ENCODE peak calls at places on chromosomes 2 and 18, in four cellular contexts. L is HCT116, X is HepG2, P is K562. C is an unnamed sample.
A peak's percentile ranks its signal among the peaks of the same experiment; 100 is the strongest.

GRCh38 chr2:180004731-180005130 is 2.4 kb downstream of the CWC22 start:
- DNase-seq in L (no peak), X (no peak), P (no peak), C (no peak)

GRCh38 chr2:102735431-102736130 is 26.2 kb upstream of the TMEM182 start:
- DNase-seq in L (no peak), X (peak; percentile 57), P (no peak), C (no peak)

GRCh38 chr18:76633504-76634259 is 138.6 kb upstream of the ZNF516 start:
- DNase-seq in L (no peak), X (no peak), P (no peak), C (no peak)

GRCh38 chr2:68594674-68595492 is 48.5 kb upstream of the PROKR1 start:
- DNase-seq in L (peak; percentile 31), X (peak; percentile 70), P (peak; percentile 78), C (peak; percentile 35)

GRCh38 chr18:48201337-48201705 is 207.9 kb downstream of the ZBTB7C start:
- DNase-seq in L (peak; percentile 21), X (no peak), P (no peak), C (no peak)

GRCh38 chr2:177254433-177255226 is 9.9 kb downstream of the NFE2L2 start:
- DNase-seq in L (peak; percentile 60), X (peak; percentile 76), P (peak; percentile 69), C (no peak)

GRCh38 chr2:177593448-177593847 is 200.9 kb downstream of the AGPS start:
- DNase-seq in L (no peak), X (no peak), P (peak; percentile 24), C (no peak)

GRCh38 chr2:142323206-142323605 is 192.4 kb upstream of the LRP1B start:
- DNase-seq in L (no peak), X (no peak), P (no peak), C (no peak)

GRCh38 chr18:32095156-32095555 is 3.5 kb downstream of the RNF138 start:
- DNase-seq in L (no peak), X (no peak), P (no peak), C (no peak)

GRCh38 chr2:223944166-223944703 is 900 bp downstream of the WDFY1 start:
- DNase-seq in L (no peak), X (peak; percentile 51), P (peak; percentile 46), C (no peak)

GRCh38 chr18:23401400-23402347 is 51.4 kb upstream of the RIOK3 start:
- DNase-seq in L (no peak), X (peak; percentile 81), P (no peak), C (no peak)

GRCh38 chr2:226772389-226773179 is 27.0 kb downstream of the IRS1 start:
- DNase-seq in L (no peak), X (peak; percentile 69), P (no peak), C (no peak)

GRCh38 chr2:161367675-161368074 is 48.4 kb upstream of the TBR1 start:
- DNase-seq in L (no peak), X (no peak), P (no peak), C (no peak)

GRCh38 chr2:130837175-130837810 is 579 bp downstream of the ARHGEF4 start:
- DNase-seq in L (no peak), X (no peak), P (no peak), C (no peak)

GRCh38 chr2:225773143-225773542 is 373.6 kb downstream of the NYAP2 start:
- DNase-seq in L (no peak), X (no peak), P (no peak), C (no peak)

GRCh38 chr18:9022397-9023170 is 79.9 kb upstream of the NDUFV2 start:
- DNase-seq in L (no peak), X (no peak), P (no peak), C (no peak)

GRCh38 chr18:54679318-54680149 is 88.5 kb downstream of the DYNAP start:
- DNase-seq in L (peak; percentile 62), X (peak; percentile 25), P (no peak), C (peak; percentile 73)

GRCh38 chr18:13486686-13487085 is 239.7 kb downstream of the FAM210A start:
- DNase-seq in L (no peak), X (no peak), P (no peak), C (no peak)

GRCh38 chr2:26724004-26724750 is 31.7 kb downstream of the KCNK3 start:
- DNase-seq in L (peak; percentile 93), X (peak; percentile 36), P (peak; percentile 82), C (peak; percentile 86)

GRCh38 chr2:150618215-150618905 is 130.9 kb upstream of the RND3 start:
- DNase-seq in L (no peak), X (no peak), P (no peak), C (no peak)

GRCh38 chr2:150620860-150621259 is 133.4 kb upstream of the RND3 start:
- DNase-seq in L (no peak), X (no peak), P (no peak), C (no peak)

GRCh38 chr2:150620371-150620770 is 132.9 kb upstream of the RND3 start:
- DNase-seq in L (no peak), X (no peak), P (no peak), C (no peak)

GRCh38 chr2:150621800-150622199 is 134.3 kb upstream of the RND3 start:
- DNase-seq in L (no peak), X (no peak), P (no peak), C (no peak)

GRCh38 chr2:150619607-150620330 is 132.3 kb upstream of the RND3 start:
- DNase-seq in L (no peak), X (no peak), P (no peak), C (no peak)
- H3K4me1 ChIP-seq in L (peaks cover 18% of the 10 kb centered on the region), X (no peaks in the 10 kb centered on the region), P (no peaks in the 10 kb centered on the region), C (peaks cover 4% of the 10 kb centered on the region)

DNA sequence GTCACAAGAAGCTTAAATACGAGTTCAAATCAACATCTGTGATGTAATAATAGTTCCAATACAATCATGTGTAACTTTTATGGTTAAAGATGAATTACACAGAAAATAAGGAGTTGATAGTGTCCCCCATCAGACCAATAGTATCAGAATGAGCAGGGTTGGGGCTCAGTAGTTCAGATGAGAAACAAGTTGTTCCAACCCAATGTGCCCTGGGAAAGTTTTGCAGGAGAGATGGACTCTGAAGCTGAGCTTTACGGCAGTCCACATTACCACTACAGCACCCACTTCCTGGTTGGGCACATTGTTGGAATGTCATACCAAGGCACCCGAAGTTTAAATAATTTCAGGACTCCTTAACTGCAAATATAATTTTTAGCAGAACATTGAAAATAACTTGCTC is 12.1 kb upstream of the CXCR4 start:
- DNase-seq in L (no peak), X (no peak), P (no peak), C (no peak)
- TF ChIP-seq TCF7L2 in L (no peak), X (no peak), P (no peak), C (no peak)

GRCh38 chr2:64658269-64658668 is 4.6 kb upstream of the SERTAD2 start:
- DNase-seq in L (no peak), X (no peak), P (no peak), C (no peak)
- H3K4me1 ChIP-seq in L (peaks cover 25% of the 10 kb centered on the region), X (peaks cover 49% of the 10 kb centered on the region), P (peaks cover 8% of the 10 kb centered on the region), C (peaks cover 15% of the 10 kb centered on the region)

GRCh38 chr2:15313657-15314056 is 247.5 kb downstream of the NBAS start:
- DNase-seq in L (no peak), X (no peak), P (no peak), C (no peak)

GRCh38 chr2:15311926-15312325 is 249.2 kb downstream of the NBAS start:
- DNase-seq in L (no peak), X (no peak), P (peak; percentile 25), C (no peak)

GRCh38 chr2:15311201-15311882 is 249.8 kb downstream of the NBAS start:
- DNase-seq in L (no peak), X (no peak), P (no peak), C (no peak)

GRCh38 chr2:15315411-15315810 is 245.7 kb downstream of the NBAS start:
- DNase-seq in L (no peak), X (no peak), P (no peak), C (no peak)

DNA sequence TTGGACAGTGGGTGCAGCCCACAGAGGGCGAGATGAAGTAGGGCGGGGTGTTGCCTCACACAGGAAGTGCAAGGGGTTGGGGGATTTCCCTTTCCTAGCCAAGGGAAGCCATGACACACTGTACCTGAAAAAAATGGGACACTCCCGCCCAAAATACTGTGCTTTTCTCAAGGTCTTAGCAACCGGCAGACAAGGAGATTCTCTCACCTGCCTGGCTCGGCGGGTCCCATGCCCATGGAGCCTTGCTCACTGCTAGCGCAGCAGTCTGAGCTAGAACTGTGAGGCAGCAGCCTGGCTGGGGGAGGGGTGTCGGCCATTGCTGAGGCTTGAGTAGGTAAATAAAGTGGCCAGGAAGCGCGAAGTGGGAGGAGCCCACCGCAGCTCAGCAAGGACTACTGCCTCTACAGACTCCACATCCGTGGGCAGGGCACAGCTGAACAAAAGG is 244.7 kb downstream of the NBAS start:
- DNase-seq in L (no peak), X (no peak), P (no peak), C (no peak)
- TF ChIP-seq TCF7L2 in L (no peak), X (no peak), P (no peak), C (no peak)

DNA sequence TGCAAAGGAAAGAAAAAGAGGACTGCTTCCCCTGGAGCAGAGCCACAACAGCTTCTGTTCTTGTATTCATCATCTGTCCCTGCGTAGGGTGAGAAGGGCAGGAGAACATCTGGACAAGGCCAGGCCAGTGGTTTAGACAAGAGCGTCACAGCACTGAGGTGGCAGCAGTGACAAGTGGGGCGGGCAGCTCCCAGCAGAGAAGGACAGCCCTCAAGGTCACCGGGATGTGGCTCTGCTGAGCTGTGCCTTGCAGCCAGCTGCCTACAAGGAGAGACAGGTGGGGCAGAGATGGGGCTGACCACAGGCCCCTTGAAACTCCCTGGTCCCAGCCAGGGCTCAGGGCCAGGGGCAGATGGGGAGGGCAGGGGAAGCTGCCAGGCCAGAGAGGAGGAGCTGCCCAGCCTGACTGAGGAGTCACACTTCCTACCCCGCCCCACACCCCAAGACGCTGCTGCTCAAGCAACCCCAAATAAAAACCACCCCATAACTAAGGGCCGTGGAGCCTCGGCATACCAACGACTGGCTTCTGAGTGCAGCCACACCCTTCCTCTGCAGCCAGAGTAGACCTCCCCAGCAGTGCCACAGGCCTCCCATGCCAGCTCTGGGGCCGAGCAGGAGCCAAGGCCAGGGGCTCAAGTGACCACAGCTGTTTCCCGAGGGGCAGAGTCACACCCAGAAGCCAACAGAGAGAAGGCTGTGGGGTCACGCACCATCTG is 5.4 kb downstream of the RAB11FIP5 start:
- DNase-seq in L (no peak), X (no peak), P (no peak), C (no peak)
- H3K4me1 ChIP-seq in L (peaks cover 21% of the 10 kb centered on the region), X (peaks cover 57% of the 10 kb centered on the region), P (peaks cover 20% of the 10 kb centered on the region), C (peaks cover 21% of the 10 kb centered on the region)

GRCh38 chr2:238182362-238182761 is 21.1 kb downstream of the ILKAP start:
- DNase-seq in L (no peak), X (no peak), P (no peak), C (no peak)
- TF ChIP-seq TCF7L2 in L (no peak), X (no peak), P (no peak), C (no peak)

GRCh38 chr2:105313877-105314276 is 15.7 kb downstream of the TGFBRAP1 start:
- DNase-seq in L (no peak), X (no peak), P (no peak), C (no peak)
- H3K4me1 ChIP-seq in L (no peaks in the 10 kb centered on the region), X (no peaks in the 10 kb centered on the region), P (no peaks in the 10 kb centered on the region), C (no peaks in the 10 kb centered on the region)

GRCh38 chr2:153972412-153972811 is 100.7 kb downstream of the GALNT13 start:
- DNase-seq in L (no peak), X (no peak), P (no peak), C (no peak)

GRCh38 chr2:153967248-153967973 is 95.7 kb downstream of the GALNT13 start:
- DNase-seq in L (no peak), X (no peak), P (no peak), C (no peak)

GRCh38 chr2:153971250-153971649 is 99.5 kb downstream of the GALNT13 start:
- DNase-seq in L (no peak), X (no peak), P (no peak), C (no peak)

GRCh38 chr2:153971914-153972313 is 100.2 kb downstream of the GALNT13 start:
- DNase-seq in L (no peak), X (no peak), P (no peak), C (no peak)
- TF ChIP-seq TCF7L2 in L (no peak), X (no peak), P (no peak), C (no peak)

C was measured in Panc1.